ENCODE peak calls at places on chromosomes 3 and 15, in four cellular contexts. K is GM23248, B is MM.1S, H is hepatocyte. M is an unnamed sample.

GRCh38 chr15:98899266-98900021 is 108.1 kb downstream of the PGPEP1L start:
- DNase-seq in K (no peak), B (no peak), H (no peak), M (no peak)

GRCh38 chr3:5194801-5195509 is 7.4 kb downstream of the EDEM1 start:
- DNase-seq in K (peak), B (peak), H (peak), M (no peak)

GRCh38 chr3:24264748-24265158 is 229.9 kb downstream of the THRB start:
- DNase-seq in K (peak), B (peak), H (peak), M (peak)

GRCh38 chr3:143002083-143002712 is 828 bp downstream of the U2SURP start:
- DNase-seq in K (peak), B (peak), H (peak), M (peak)

GRCh38 chr15:60651155-60651554 is 172.2 kb upstream of the ICE2 start:
- DNase-seq in K (no peak), B (no peak), H (no peak), M (no peak)

GRCh38 chr3:25664066-25664809 is 469 bp downstream of the TOP2B start:
- DNase-seq in K (peak), B (peak), H (peak), M (peak)

GRCh38 chr15:66698318-66698961 is 3.6 kb upstream of the SMAD6 start:
- DNase-seq in K (peak), B (peak), H (peak), M (peak)

GRCh38 chr3:87733671-87734367 is 325.0 kb downstream of the CGGBP1 start:
- DNase-seq in K (no peak), B (no peak), H (peak), M (peak)

GRCh38 chr3:43061101-43061895 is 44.6 kb downstream of the POMGNT2 start:
- DNase-seq in K (no peak), B (no peak), H (no peak), M (no peak)

GRCh38 chr15:44029940-44030568 is 165.0 kb downstream of the FRMD5 start:
- DNase-seq in K (peak), B (no peak), H (no peak), M (no peak)

GRCh38 chr3:194768586-194768985 is 82.9 kb downstream of the FAM43A start:
- DNase-seq in K (no peak), B (no peak), H (no peak), M (no peak)

GRCh38 chr3:190504354-190505125 is 9.3 kb upstream of the IL1RAP start:
- DNase-seq in K (peak), B (no peak), H (no peak), M (peak)

GRCh38 chr15:66386204-66387123 is at the start of gene MAP2K1:
- DNase-seq in K (peak), B (peak), H (peak), M (peak)

GRCh38 chr15:48250640-48251076 is 44.6 kb downstream of the SLC12A1 start:
- DNase-seq in K (peak), B (peak), H (peak), M (peak)

GRCh38 chr15:40069178-40070165 is 30.5 kb upstream of the SRP14 start:
- DNase-seq in K (peak), B (no peak), H (peak), M (peak)

GRCh38 chr15:48112242-48112641 is 8.5 kb upstream of the SLC24A5 start:
- DNase-seq in K (peak), B (no peak), H (peak), M (peak)

GRCh38 chr15:76178321-76178720 is 118.5 kb downstream of the TMEM266 start:
- DNase-seq in K (peak), B (no peak), H (no peak), M (no peak)

GRCh38 chr3:47422743-47423142 is 41.9 kb downstream of the PTPN23 start:
- DNase-seq in K (no peak), B (no peak), H (no peak), M (no peak)

GRCh38 chr15:55703873-55704285 is 39.1 kb downstream of the PRTG start:
- DNase-seq in K (no peak), B (no peak), H (no peak), M (no peak)

DNA sequence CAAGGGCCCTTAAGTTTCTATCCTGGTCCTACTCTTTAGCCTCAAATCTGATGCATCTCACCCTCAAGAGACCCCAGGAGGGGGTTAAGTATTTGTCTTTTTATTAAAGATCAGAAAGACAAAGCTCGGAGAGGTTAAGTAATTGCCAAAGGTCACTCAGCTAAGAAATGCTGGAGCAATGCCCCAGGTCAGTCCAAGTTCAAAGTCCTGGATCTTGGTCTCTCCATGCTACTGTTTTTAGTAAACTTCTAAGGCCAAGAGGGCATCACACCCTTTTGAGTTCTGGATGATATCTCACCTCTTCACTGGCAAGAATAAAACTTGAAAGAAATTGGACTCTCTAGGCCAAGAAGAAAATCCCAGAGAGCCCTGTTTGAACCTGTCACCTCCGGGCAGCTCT is 488.6 kb downstream of the MAGI1 start:
- DNase-seq in K (no peak), B (no peak), H (no peak), M (no peak)
- H3K4me3 ChIP-seq in K (no peak), B (no peak), H (no peak), M (peak)

GRCh38 chr3:157166115-157166514 is 6.2 kb upstream of the CCNL1 start:
- DNase-seq in K (no peak), B (no peak), H (no peak), M (no peak)
- H3K27ac ChIP-seq in K (no peak), B (no peak), H (peak), M (no peak)

GRCh38 chr3:71465371-71466007 is 118.0 kb downstream of the FOXP1 start:
- DNase-seq in K (no peak), B (no peak), H (no peak), M (no peak)
- TF ChIP-seq EZH2phosphoT487 in K (no peak), B (no peak), H (no peak), M (no peak)

DNA sequence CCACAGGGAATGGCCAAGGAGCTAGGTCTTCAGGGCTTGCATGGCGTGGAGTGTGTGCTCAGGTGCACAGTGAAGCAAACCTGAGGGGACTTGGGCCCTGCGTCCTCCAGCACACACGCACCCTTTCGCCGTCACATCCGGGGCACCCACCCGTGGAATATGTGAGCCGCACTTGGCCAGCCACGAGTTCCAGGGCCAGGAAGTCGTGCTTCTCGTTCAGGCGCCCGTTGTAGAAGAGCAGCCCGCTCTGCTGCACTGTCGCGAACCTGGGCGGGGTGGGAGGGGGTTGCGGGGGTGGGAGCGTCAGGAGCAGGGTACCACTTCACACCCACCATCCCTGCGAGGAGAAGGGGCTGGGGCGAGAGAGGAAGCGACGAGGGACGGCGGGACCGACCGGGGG is 7.1 kb downstream of the CELSR3 start:
- DNase-seq in K (peak), B (no peak), H (no peak), M (no peak)
- H3K4me3 ChIP-seq in K (peak), B (no peak), H (no peak), M (peak)

GRCh38 chr3:15356186-15356585 is 23.8 kb upstream of the SH3BP5 start:
- DNase-seq in K (no peak), B (no peak), H (peak), M (no peak)
- H3K27ac ChIP-seq in K (no peak), B (peak), H (no peak), M (peak)

DNA sequence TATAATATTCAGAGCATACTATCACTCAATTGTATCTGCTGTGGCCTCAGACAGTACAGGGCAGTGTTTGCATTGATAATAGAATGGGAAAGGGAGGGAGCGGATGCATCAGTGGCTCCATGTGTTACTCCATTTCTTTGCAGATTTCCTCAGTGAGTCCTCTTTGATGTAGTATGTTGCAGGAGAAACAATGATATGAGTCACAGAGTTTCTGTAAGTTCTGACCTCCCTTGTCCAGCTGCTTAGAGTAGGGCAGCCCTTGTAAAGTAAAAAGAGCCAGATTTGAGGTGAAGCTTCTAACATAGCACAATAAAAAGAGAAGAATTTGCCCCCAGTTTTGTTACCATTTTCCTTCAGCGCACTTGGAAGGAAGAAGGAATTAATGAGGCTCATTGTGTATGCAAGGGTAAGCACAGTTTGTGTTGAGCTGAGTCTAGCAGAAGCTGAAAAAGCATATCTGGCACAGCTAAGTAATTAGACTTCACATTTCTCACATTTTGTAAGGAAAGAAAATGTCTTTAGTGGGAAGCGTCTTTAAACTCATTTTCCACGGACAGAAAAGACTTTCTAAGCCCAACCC is 555.8 kb upstream of the IL12A start:
- DNase-seq in K (peak), B (no peak), H (no peak), M (no peak)
- TF ChIP-seq EZH2phosphoT487 in K (no peak), B (no peak), H (no peak), M (no peak)

GRCh38 chr15:52559022-52559421 is 9.8 kb downstream of the ARPP19 start:
- DNase-seq in K (no peak), B (no peak), H (no peak), M (no peak)

GRCh38 chr15:52557242-52557641 is 11.6 kb downstream of the ARPP19 start:
- DNase-seq in K (peak), B (no peak), H (no peak), M (no peak)

GRCh38 chr15:52556524-52556923 is 12.3 kb downstream of the ARPP19 start:
- DNase-seq in K (no peak), B (no peak), H (no peak), M (no peak)

GRCh38 chr15:52559583-52559982 is 9.2 kb downstream of the ARPP19 start:
- DNase-seq in K (peak), B (no peak), H (no peak), M (no peak)

DNA sequence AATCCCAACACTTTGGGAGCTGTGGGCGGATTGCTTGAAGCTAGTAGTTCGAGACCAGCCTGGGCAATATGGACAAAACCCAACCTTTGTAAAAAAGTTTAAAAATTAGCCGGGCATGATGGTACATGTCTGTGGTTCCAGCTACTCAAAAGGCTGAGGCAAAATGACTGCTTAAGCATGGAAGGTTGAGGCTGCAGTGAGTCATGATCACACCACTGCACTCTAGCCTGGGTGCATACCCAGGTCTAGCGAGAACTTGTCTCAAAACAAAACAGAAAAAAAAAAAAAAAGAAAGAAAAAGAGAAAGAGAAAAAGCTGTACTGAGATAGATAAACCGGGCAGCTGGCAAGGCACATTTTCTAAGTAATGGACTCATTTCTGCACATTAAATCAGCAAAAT is 10.6 kb downstream of the ARPP19 start:
- DNase-seq in K (peak), B (no peak), H (peak), M (no peak)
- H3K4me3 ChIP-seq in K (no peak), B (no peak), H (no peak), M (no peak)

DNA sequence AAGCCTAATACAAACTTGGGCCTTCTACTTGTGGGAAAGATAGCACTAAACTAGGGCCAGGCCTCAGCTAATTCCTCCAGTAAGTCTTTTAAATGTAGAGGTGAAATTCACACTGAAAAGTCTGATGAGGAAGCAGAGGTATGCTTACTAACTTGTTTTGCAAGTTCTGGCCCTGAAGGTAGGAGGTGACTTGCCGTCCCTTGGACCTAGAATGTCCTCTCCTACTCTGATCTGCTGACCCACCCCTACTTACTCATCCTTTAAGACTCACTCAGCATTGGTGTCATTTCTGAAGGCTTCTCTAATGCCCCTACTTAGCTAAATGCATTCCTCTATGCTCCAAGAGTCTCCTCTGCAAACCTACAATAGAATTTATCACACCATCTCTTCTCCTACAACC is 19.4 kb downstream of the RIOX2 start:
- DNase-seq in K (peak), B (no peak), H (no peak), M (no peak)
- H3K27ac ChIP-seq in K (peak), B (no peak), H (peak), M (no peak)

GRCh38 chr3:184428561-184429175 is 48.8 kb downstream of the CHRD start:
- DNase-seq in K (peak), B (no peak), H (no peak), M (no peak)

GRCh38 chr3:184426691-184427141 is 46.9 kb downstream of the CHRD start:
- DNase-seq in K (no peak), B (no peak), H (no peak), M (no peak)

GRCh38 chr3:184429786-184430185 is 49.9 kb downstream of the CHRD start:
- DNase-seq in K (peak), B (no peak), H (no peak), M (no peak)

DNA sequence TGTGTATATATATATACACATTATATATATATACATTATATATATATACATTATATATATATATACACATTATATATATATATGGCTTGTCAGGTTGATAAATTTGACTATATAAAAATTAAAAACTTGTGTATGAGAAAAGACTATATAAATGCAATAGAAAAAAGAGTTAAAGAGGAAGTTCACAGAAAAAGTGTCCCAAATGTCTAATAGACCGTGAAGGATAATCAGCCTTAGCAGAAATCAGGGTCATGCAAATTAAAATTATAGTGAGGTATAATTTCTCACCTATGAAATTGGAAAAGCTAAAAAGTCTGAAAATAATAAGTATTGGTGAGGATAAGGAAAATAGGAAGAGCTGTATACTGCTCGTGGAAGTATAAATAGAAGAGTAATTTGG is 51.1 kb downstream of the CHRD start:
- DNase-seq in K (no peak), B (no peak), H (no peak), M (no peak)
- TF ChIP-seq EZH2phosphoT487 in K (no peak), B (no peak), H (no peak), M (no peak)

DNA sequence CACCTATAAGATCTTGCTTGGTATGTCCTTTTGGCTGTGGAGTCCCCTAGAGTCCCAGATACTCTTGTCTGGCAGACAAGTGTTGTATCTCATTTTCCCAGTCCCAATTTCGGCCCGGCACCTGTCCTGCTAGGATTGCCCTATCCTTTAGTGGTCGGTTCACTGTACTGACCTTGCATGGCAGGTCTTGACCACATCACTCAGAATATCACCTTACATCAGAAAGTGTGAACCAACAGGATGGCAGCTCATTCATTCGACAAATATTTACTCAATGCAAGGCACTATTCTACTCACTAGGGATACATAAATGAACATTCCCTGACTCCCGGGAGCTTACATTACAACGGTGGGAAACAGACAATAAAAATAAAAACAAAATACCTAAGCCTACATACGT is 5.7 kb upstream of the CCDC80 start:
- DNase-seq in K (no peak), B (no peak), H (no peak), M (peak)
- H3K4me3 ChIP-seq in K (no peak), B (no peak), H (no peak), M (no peak)

M was measured in GM23338.